ENCODE peak calls at places on chromosomes 16 and 17, in five cellular contexts. One of them, this sample, is unnamed.

GRCh38 chr17:45123930-45124796 is 8.2 kb downstream of the PLCD3 start:
- DNase-seq in dorsolateral prefrontal cortex: no peak
- DNase-seq in stomach: peak; percentile 65
- DNase-seq in A549: peak; percentile 95
- DNase-seq in SK-N-SH: peak; percentile 80
- DNase-seq in this sample: peak; percentile 88

GRCh38 chr17:50708050-50709000 is 611 bp upstream of the ANKRD40 start:
- DNase-seq in dorsolateral prefrontal cortex: no peak
- DNase-seq in stomach: no peak
- DNase-seq in A549: no peak
- DNase-seq in SK-N-SH: no peak
- DNase-seq in this sample: no peak

GRCh38 chr17:72749119-72749572 is 343.3 kb downstream of the SLC39A11 start:
- DNase-seq in dorsolateral prefrontal cortex: no peak
- DNase-seq in stomach: no peak
- DNase-seq in A549: no peak
- DNase-seq in SK-N-SH: no peak
- DNase-seq in this sample: no peak

GRCh38 chr16:13098536-13098935 is 197.1 kb downstream of the SHISA9 start:
- DNase-seq in dorsolateral prefrontal cortex: no peak
- DNase-seq in stomach: no peak
- DNase-seq in A549: no peak
- DNase-seq in SK-N-SH: no peak
- DNase-seq in this sample: no peak

GRCh38 chr16:31439519-31439918 is 3.1 kb downstream of the ZNF843 start:
- DNase-seq in dorsolateral prefrontal cortex: no peak
- DNase-seq in stomach: no peak
- DNase-seq in A549: no peak
- DNase-seq in SK-N-SH: no peak
- DNase-seq in this sample: no peak

GRCh38 chr17:56681561-56682266 is 88.2 kb downstream of the NOG start:
- DNase-seq in dorsolateral prefrontal cortex: no peak
- DNase-seq in stomach: no peak
- DNase-seq in A549: no peak
- DNase-seq in SK-N-SH: no peak
- DNase-seq in this sample: peak; percentile 74

GRCh38 chr16:47970291-47970931 is 185.4 kb downstream of the ABCC12 start:
- DNase-seq in dorsolateral prefrontal cortex: no peak
- DNase-seq in stomach: no peak
- DNase-seq in A549: peak; percentile 11
- DNase-seq in SK-N-SH: no peak
- DNase-seq in this sample: peak; percentile 34

GRCh38 chr17:30519707-30520106 is 42.5 kb downstream of the GOSR1 start:
- DNase-seq in dorsolateral prefrontal cortex: no peak
- DNase-seq in stomach: no peak
- DNase-seq in A549: no peak
- DNase-seq in SK-N-SH: no peak
- DNase-seq in this sample: peak; percentile 29

GRCh38 chr16:19680972-19681371 is 37.1 kb downstream of the KNOP1 start:
- DNase-seq in dorsolateral prefrontal cortex: no peak
- DNase-seq in stomach: no peak
- DNase-seq in A549: no peak
- DNase-seq in SK-N-SH: no peak
- DNase-seq in this sample: no peak

GRCh38 chr17:33929181-33929724 is 325.8 kb upstream of the CCL2 start:
- DNase-seq in dorsolateral prefrontal cortex: no peak
- DNase-seq in stomach: no peak
- DNase-seq in A549: no peak
- DNase-seq in SK-N-SH: no peak
- DNase-seq in this sample: no peak
- H3K27ac ChIP-seq in dorsolateral prefrontal cortex: no peak overlapping the region
- H3K27ac ChIP-seq in stomach: no peak overlapping the region
- H3K27ac ChIP-seq in A549: no peak overlapping the region
- H3K27ac ChIP-seq in SK-N-SH: no peak overlapping the region
- H3K27ac ChIP-seq in this sample: no peak overlapping the region

DNA sequence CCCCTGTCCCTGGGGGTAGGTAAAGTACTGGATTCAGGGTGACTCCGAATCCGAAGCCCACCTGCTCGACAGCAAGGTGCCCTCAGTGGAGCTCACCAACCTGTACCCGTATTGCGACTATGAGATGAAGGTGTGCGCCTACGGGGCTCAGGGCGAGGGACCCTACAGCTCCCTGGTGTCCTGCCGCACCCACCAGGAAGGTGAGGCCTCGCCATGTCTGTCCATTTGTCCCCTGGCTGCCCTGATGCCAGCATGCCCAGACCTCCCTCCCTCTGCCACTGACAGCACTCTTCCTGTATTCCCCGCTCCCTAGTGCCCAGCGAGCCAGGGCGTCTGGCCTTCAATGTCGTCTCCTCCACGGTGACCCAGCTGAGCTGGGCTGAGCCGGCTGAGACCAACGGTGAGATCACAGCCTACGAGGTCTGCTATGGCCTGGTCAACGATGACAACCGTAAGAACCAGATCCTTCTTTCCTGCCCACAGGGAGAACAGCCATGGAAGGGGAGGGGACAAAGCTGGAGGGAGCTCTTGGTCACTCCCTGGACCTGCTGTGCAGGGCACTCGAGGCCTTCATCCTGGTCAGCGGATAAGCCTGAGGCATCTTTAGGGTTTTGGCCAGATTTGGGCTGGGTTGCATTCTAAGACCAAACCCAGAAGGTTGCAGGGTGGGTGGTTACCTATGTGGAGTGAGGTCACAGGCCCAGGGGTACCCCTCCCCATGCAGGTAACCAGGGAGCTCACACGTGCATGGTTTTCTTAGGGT is 14.2 kb downstream of the GALK1 start:
- DNase-seq in dorsolateral prefrontal cortex: no peak
- DNase-seq in stomach: no peak
- DNase-seq in A549: no peak
- DNase-seq in SK-N-SH: no peak
- DNase-seq in this sample: no peak
- H3K27ac ChIP-seq in dorsolateral prefrontal cortex: no peak overlapping the region
- H3K27ac ChIP-seq in stomach: no peak overlapping the region
- H3K27ac ChIP-seq in A549: peak overlapping the region; percentile 73
- H3K27ac ChIP-seq in SK-N-SH: no peak overlapping the region
- H3K27ac ChIP-seq in this sample: peak overlapping the region; percentile 98

GRCh38 chr16:56935201-56935600 is 3.3 kb downstream of the HERPUD1 start:
- DNase-seq in dorsolateral prefrontal cortex: no peak
- DNase-seq in stomach: no peak
- DNase-seq in A549: no peak
- DNase-seq in SK-N-SH: no peak
- DNase-seq in this sample: no peak

GRCh38 chr16:56931769-56932587 is at the start of gene HERPUD1:
- DNase-seq in dorsolateral prefrontal cortex: peak; percentile 100
- DNase-seq in stomach: peak; percentile 99
- DNase-seq in A549: peak; percentile 99
- DNase-seq in SK-N-SH: peak; percentile 99
- DNase-seq in this sample: peak; percentile 100

GRCh38 chr16:56933266-56933619 is 1.3 kb downstream of the HERPUD1 start:
- DNase-seq in dorsolateral prefrontal cortex: no peak
- DNase-seq in stomach: no peak
- DNase-seq in A549: no peak
- DNase-seq in SK-N-SH: no peak
- DNase-seq in this sample: no peak

GRCh38 chr16:56932588-56933265 is 785 bp downstream of the HERPUD1 start:
- DNase-seq in dorsolateral prefrontal cortex: peak; percentile 78
- DNase-seq in stomach: peak; percentile 80
- DNase-seq in A549: peak; percentile 66
- DNase-seq in SK-N-SH: peak; percentile 67
- DNase-seq in this sample: peak; percentile 61

DNA sequence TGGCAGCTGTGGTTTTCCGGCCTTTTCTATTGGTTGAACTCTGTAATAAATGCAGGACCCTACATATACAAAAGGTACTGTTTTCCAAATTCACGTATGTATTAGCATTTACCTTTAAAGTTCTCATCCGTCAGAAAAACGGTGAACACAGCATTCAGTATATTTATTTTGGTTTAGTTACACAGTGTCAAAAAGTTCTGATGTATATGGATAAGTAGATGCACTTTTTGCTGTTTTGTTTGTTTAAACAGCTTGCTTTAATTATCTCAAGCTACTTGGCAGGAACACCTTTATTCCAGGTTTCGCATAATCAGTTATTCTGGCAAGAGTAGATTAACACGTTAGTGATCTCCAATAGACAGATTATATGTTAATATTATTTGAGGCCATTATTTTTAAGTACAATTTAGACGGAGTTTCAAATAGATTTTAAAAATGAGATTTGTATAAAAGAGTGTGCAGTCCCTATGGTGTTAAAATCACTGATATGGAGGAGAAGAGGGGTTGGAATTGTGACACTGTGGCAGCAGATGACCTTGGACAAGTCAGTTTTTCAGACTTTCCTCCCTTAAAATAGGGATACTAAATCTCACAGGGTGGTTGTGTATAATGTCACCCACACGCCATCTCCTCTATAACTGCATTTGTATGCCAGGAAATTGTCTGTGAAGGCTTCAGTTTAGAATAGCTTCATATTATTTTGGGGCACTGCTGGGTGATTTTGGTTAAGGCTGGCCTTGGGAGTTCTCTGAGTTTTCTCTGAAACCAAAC is 2.1 kb downstream of the HERPUD1 start:
- DNase-seq in dorsolateral prefrontal cortex: no peak
- DNase-seq in stomach: no peak
- DNase-seq in A549: no peak
- DNase-seq in SK-N-SH: no peak
- DNase-seq in this sample: no peak
- H3K27ac ChIP-seq in dorsolateral prefrontal cortex: peak overlapping the region; percentile 97
- H3K27ac ChIP-seq in stomach: peak overlapping the region; percentile 99
- H3K27ac ChIP-seq in A549: no peak overlapping the region
- H3K27ac ChIP-seq in SK-N-SH: no peak overlapping the region
- H3K27ac ChIP-seq in this sample: no peak overlapping the region

GRCh38 chr16:22210285-22210684 is 4.2 kb downstream of the EEF2K start:
- DNase-seq in dorsolateral prefrontal cortex: no peak
- DNase-seq in stomach: no peak
- DNase-seq in A549: no peak
- DNase-seq in SK-N-SH: no peak
- DNase-seq in this sample: no peak
- H3K27ac ChIP-seq in dorsolateral prefrontal cortex: peak overlapping the region; percentile 82
- H3K27ac ChIP-seq in stomach: no peak overlapping the region
- H3K27ac ChIP-seq in A549: no peak overlapping the region
- H3K27ac ChIP-seq in SK-N-SH: no peak overlapping the region
- H3K27ac ChIP-seq in this sample: peak overlapping the region; percentile 92

GRCh38 chr17:64083571-64084085 is 46.3 kb downstream of the ERN1 start:
- DNase-seq in dorsolateral prefrontal cortex: no peak
- DNase-seq in stomach: no peak
- DNase-seq in A549: no peak
- DNase-seq in SK-N-SH: no peak
- DNase-seq in this sample: no peak
- H3K27ac ChIP-seq in dorsolateral prefrontal cortex: no peak overlapping the region
- H3K27ac ChIP-seq in stomach: peak overlapping the region; percentile 76
- H3K27ac ChIP-seq in A549: peak overlapping the region; percentile 88
- H3K27ac ChIP-seq in SK-N-SH: no peak overlapping the region
- H3K27ac ChIP-seq in this sample: peak overlapping the region; percentile 7

GRCh38 chr16:8941718-8942344 is 21.9 kb downstream of the USP7 start:
- DNase-seq in dorsolateral prefrontal cortex: no peak
- DNase-seq in stomach: no peak
- DNase-seq in A549: no peak
- DNase-seq in SK-N-SH: no peak
- DNase-seq in this sample: no peak
- H3K27ac ChIP-seq in dorsolateral prefrontal cortex: no peak overlapping the region
- H3K27ac ChIP-seq in stomach: no peak overlapping the region
- H3K27ac ChIP-seq in A549: no peak overlapping the region
- H3K27ac ChIP-seq in SK-N-SH: no peak overlapping the region
- H3K27ac ChIP-seq in this sample: no peak overlapping the region

GRCh38 chr16:81618187-81618586 is 160.9 kb upstream of the PLCG2 start:
- DNase-seq in dorsolateral prefrontal cortex: no peak
- DNase-seq in stomach: no peak
- DNase-seq in A549: no peak
- DNase-seq in SK-N-SH: no peak
- DNase-seq in this sample: no peak

GRCh38 chr16:81620796-81621195 is 158.3 kb upstream of the PLCG2 start:
- DNase-seq in dorsolateral prefrontal cortex: no peak
- DNase-seq in stomach: no peak
- DNase-seq in A549: no peak
- DNase-seq in SK-N-SH: no peak
- DNase-seq in this sample: no peak

GRCh38 chr16:81620029-81620428 is 159.1 kb upstream of the PLCG2 start:
- DNase-seq in dorsolateral prefrontal cortex: no peak
- DNase-seq in stomach: no peak
- DNase-seq in A549: no peak
- DNase-seq in SK-N-SH: no peak
- DNase-seq in this sample: no peak

GRCh38 chr16:81617021-81617346 is 162.1 kb upstream of the PLCG2 start:
- DNase-seq in dorsolateral prefrontal cortex: no peak
- DNase-seq in stomach: no peak
- DNase-seq in A549: no peak
- DNase-seq in SK-N-SH: no peak
- DNase-seq in this sample: no peak

DNA sequence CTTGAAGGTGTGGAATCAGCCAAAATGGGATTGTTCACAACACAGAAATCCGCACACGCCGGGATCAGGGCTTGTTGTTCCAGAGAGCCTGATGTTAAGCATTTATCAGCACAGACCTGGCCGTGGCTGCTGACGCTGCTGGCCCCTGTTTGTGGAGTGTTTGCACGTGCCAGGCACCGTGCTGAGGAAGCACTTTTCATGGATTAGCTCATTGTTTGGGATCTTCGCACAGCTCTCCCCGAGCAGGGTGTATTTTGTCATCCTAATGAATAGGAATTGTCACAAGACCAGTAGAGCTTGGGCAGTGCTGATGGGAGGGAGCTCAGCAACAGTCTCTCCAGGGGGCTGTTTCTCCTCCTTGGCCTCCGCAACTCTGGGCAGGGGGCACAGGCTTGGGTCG is 160.4 kb upstream of the PLCG2 start:
- DNase-seq in dorsolateral prefrontal cortex: peak; percentile 56
- DNase-seq in stomach: peak; percentile 66
- DNase-seq in A549: no peak
- DNase-seq in SK-N-SH: no peak
- DNase-seq in this sample: no peak
- H3K27ac ChIP-seq in dorsolateral prefrontal cortex: peak overlapping the region; percentile 88
- H3K27ac ChIP-seq in stomach: peak overlapping the region; percentile 4
- H3K27ac ChIP-seq in A549: no peak overlapping the region
- H3K27ac ChIP-seq in SK-N-SH: no peak overlapping the region
- H3K27ac ChIP-seq in this sample: peak overlapping the region; percentile 33

DNA sequence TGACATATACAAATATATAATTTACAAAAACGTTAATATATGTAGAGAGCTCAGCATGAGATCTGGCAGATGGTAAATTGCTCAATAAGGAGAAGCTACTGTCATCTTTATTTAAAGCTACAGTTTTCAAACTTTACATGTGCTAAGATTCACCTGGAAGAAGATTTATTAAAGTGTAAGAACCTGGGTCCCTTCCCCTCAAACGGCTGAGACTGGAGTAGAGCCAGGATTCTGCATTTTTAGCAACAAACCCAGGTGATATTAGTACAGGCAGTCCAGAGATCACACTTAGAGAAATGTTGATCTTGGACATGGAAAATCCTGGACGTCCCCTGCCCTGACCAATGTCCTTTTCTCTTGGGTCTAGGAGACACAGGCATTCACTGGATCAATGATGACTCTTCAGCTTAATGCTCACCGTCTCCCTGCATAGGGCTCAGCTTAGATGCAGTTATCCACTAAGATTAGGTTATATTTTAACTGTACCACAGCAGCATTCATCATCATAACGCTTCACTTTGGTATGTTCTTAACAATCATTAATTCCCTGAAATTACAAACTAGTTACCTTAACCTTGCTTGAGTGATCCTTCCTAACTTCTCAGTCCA is 20.4 kb downstream of the CDR2 start:
- DNase-seq in dorsolateral prefrontal cortex: no peak
- DNase-seq in stomach: no peak
- DNase-seq in A549: no peak
- DNase-seq in SK-N-SH: no peak
- DNase-seq in this sample: no peak
- H3K27ac ChIP-seq in dorsolateral prefrontal cortex: no peak overlapping the region
- H3K27ac ChIP-seq in stomach: peak overlapping the region; percentile 35
- H3K27ac ChIP-seq in A549: peak overlapping the region; percentile 80
- H3K27ac ChIP-seq in SK-N-SH: peak overlapping the region; percentile 96
- H3K27ac ChIP-seq in this sample: no peak overlapping the region

GRCh38 chr16:77359065-77359502 is 75.8 kb downstream of the ADAMTS18 start:
- DNase-seq in dorsolateral prefrontal cortex: no peak
- DNase-seq in stomach: no peak
- DNase-seq in A549: peak; percentile 64
- DNase-seq in SK-N-SH: no peak
- DNase-seq in this sample: no peak
- H3K27ac ChIP-seq in dorsolateral prefrontal cortex: peak overlapping the region; percentile 86
- H3K27ac ChIP-seq in stomach: no peak overlapping the region
- H3K27ac ChIP-seq in A549: peak overlapping the region; percentile 74
- H3K27ac ChIP-seq in SK-N-SH: no peak overlapping the region
- H3K27ac ChIP-seq in this sample: no peak overlapping the region

This sample was measured in RWPE1.